ENCODE peak calls at places on chromosomes 11 and 22, in nine cellular contexts. One of them, this sample, is unnamed.
A peak's percentile ranks its signal among the peaks of the same experiment; 100 is the strongest.

GRCh38 chr22:37391702-37392101 is 35.6 kb downstream of the ELFN2 start:
- DNase-seq in iPS DF 6.9: no peak
- DNase-seq in cerebellum: no peak
- DNase-seq in activated CD4-positive, alpha-beta T cell treated with anti-CD3 and anti-CD28 coated beads, Interleukin-2, amount 10 ng/mL, durations not matched to agents 7 days and 5 days: no peak
- DNase-seq in neural progenitor cell: no peak
- DNase-seq in DMS153: no peak
- DNase-seq in neural crest cell: no peak
- DNase-seq in upper lobe of right lung: no peak
- DNase-seq in HEK293T: no peak
- DNase-seq in this sample: no peak

GRCh38 chr22:50171319-50171964 is 911 bp downstream of the PANX2 start:
- DNase-seq in DMS153: no peak
- DNase-seq in neural progenitor cell: no peak
- DNase-seq in HEK293T: no peak
- DNase-seq in upper lobe of right lung: no peak
- DNase-seq in activated CD4-positive, alpha-beta T cell treated with anti-CD3 and anti-CD28 coated beads, Interleukin-2, amount 10 ng/mL, durations not matched to agents 7 days and 5 days: no peak
- DNase-seq in neural crest cell: no peak
- DNase-seq in cerebellum: no peak
- DNase-seq in iPS DF 6.9: no peak
- DNase-seq in this sample: no peak

GRCh38 chr11:12628322-12628721 is 45.9 kb upstream of the TEAD1 start:
- DNase-seq in neural crest cell: no peak
- DNase-seq in neural progenitor cell: no peak
- DNase-seq in HEK293T: no peak
- DNase-seq in upper lobe of right lung: no peak
- DNase-seq in activated CD4-positive, alpha-beta T cell treated with anti-CD3 and anti-CD28 coated beads, Interleukin-2, amount 10 ng/mL, durations not matched to agents 7 days and 5 days: no peak
- DNase-seq in iPS DF 6.9: no peak
- DNase-seq in DMS153: no peak
- DNase-seq in cerebellum: no peak
- DNase-seq in this sample: no peak

GRCh38 chr22:29032584-29032983 is 29.0 kb downstream of the C22orf31 start:
- DNase-seq in activated CD4-positive, alpha-beta T cell treated with anti-CD3 and anti-CD28 coated beads, Interleukin-2, amount 10 ng/mL, durations not matched to agents 7 days and 5 days: no peak
- DNase-seq in neural progenitor cell: no peak
- DNase-seq in neural crest cell: no peak
- DNase-seq in upper lobe of right lung: no peak
- DNase-seq in DMS153: peak; percentile 48
- DNase-seq in iPS DF 6.9: no peak
- DNase-seq in cerebellum: no peak
- DNase-seq in HEK293T: no peak
- DNase-seq in this sample: no peak

GRCh38 chr11:46346886-46347636 is at the start of gene DGKZ:
- DNase-seq in iPS DF 6.9: no peak
- DNase-seq in HEK293T: peak; percentile 98
- DNase-seq in DMS153: peak; percentile 58
- DNase-seq in cerebellum: peak; percentile 97
- DNase-seq in neural progenitor cell: peak; percentile 95
- DNase-seq in neural crest cell: peak; percentile 86
- DNase-seq in activated CD4-positive, alpha-beta T cell treated with anti-CD3 and anti-CD28 coated beads, Interleukin-2, amount 10 ng/mL, durations not matched to agents 7 days and 5 days: peak; percentile 84
- DNase-seq in upper lobe of right lung: peak; percentile 95
- DNase-seq in this sample: peak; percentile 76

GRCh38 chr22:20390394-20390907 is 3.5 kb upstream of the ZNF74 start:
- DNase-seq in cerebellum: no peak
- DNase-seq in activated CD4-positive, alpha-beta T cell treated with anti-CD3 and anti-CD28 coated beads, Interleukin-2, amount 10 ng/mL, durations not matched to agents 7 days and 5 days: no peak
- DNase-seq in upper lobe of right lung: no peak
- DNase-seq in iPS DF 6.9: no peak
- DNase-seq in DMS153: no peak
- DNase-seq in neural progenitor cell: no peak
- DNase-seq in HEK293T: no peak
- DNase-seq in neural crest cell: no peak
- DNase-seq in this sample: no peak

GRCh38 chr11:1281974-1282365 is 27.5 kb downstream of the TOLLIP start:
- DNase-seq in HEK293T: no peak
- DNase-seq in neural progenitor cell: no peak
- DNase-seq in activated CD4-positive, alpha-beta T cell treated with anti-CD3 and anti-CD28 coated beads, Interleukin-2, amount 10 ng/mL, durations not matched to agents 7 days and 5 days: no peak
- DNase-seq in DMS153: no peak
- DNase-seq in cerebellum: no peak
- DNase-seq in iPS DF 6.9: no peak
- DNase-seq in neural crest cell: no peak
- DNase-seq in upper lobe of right lung: no peak
- DNase-seq in this sample: no peak

GRCh38 chr11:36427876-36428275 is 82.2 kb downstream of the TRAF6 start:
- DNase-seq in neural crest cell: no peak
- DNase-seq in HEK293T: no peak
- DNase-seq in neural progenitor cell: no peak
- DNase-seq in iPS DF 6.9: no peak
- DNase-seq in cerebellum: no peak
- DNase-seq in upper lobe of right lung: no peak
- DNase-seq in activated CD4-positive, alpha-beta T cell treated with anti-CD3 and anti-CD28 coated beads, Interleukin-2, amount 10 ng/mL, durations not matched to agents 7 days and 5 days: no peak
- DNase-seq in DMS153: no peak
- DNase-seq in this sample: no peak

GRCh38 chr11:95659088-95659487 is 130.5 kb downstream of the FAM76B start:
- DNase-seq in cerebellum: no peak
- DNase-seq in upper lobe of right lung: no peak
- DNase-seq in DMS153: no peak
- DNase-seq in HEK293T: no peak
- DNase-seq in neural progenitor cell: no peak
- DNase-seq in neural crest cell: no peak
- DNase-seq in activated CD4-positive, alpha-beta T cell treated with anti-CD3 and anti-CD28 coated beads, Interleukin-2, amount 10 ng/mL, durations not matched to agents 7 days and 5 days: no peak
- DNase-seq in iPS DF 6.9: no peak
- DNase-seq in this sample: no peak

GRCh38 chr11:2825261-2825885 is 60.2 kb downstream of the CDKN1C start:
- DNase-seq in cerebellum: no peak
- DNase-seq in neural progenitor cell: no peak
- DNase-seq in iPS DF 6.9: no peak
- DNase-seq in activated CD4-positive, alpha-beta T cell treated with anti-CD3 and anti-CD28 coated beads, Interleukin-2, amount 10 ng/mL, durations not matched to agents 7 days and 5 days: no peak
- DNase-seq in HEK293T: no peak
- DNase-seq in DMS153: no peak
- DNase-seq in neural crest cell: no peak
- DNase-seq in upper lobe of right lung: peak; percentile 87
- DNase-seq in this sample: no peak

GRCh38 chr22:31296258-31296657 is 4.0 kb upstream of the PIK3IP1 start:
- DNase-seq in cerebellum: no peak
- DNase-seq in activated CD4-positive, alpha-beta T cell treated with anti-CD3 and anti-CD28 coated beads, Interleukin-2, amount 10 ng/mL, durations not matched to agents 7 days and 5 days: no peak
- DNase-seq in neural progenitor cell: no peak
- DNase-seq in iPS DF 6.9: no peak
- DNase-seq in HEK293T: no peak
- DNase-seq in upper lobe of right lung: no peak
- DNase-seq in DMS153: no peak
- DNase-seq in neural crest cell: no peak
- DNase-seq in this sample: no peak

GRCh38 chr11:42462558-42463310 is 849.1 kb upstream of the API5 start:
- DNase-seq in cerebellum: no peak
- DNase-seq in HEK293T: no peak
- DNase-seq in upper lobe of right lung: no peak
- DNase-seq in neural progenitor cell: no peak
- DNase-seq in iPS DF 6.9: no peak
- DNase-seq in neural crest cell: no peak
- DNase-seq in DMS153: no peak
- DNase-seq in activated CD4-positive, alpha-beta T cell treated with anti-CD3 and anti-CD28 coated beads, Interleukin-2, amount 10 ng/mL, durations not matched to agents 7 days and 5 days: no peak
- DNase-seq in this sample: no peak

GRCh38 chr22:29205260-29205597 is 467 bp upstream of the EMID1 start:
- DNase-seq in cerebellum: no peak
- DNase-seq in neural progenitor cell: no peak
- DNase-seq in iPS DF 6.9: no peak
- DNase-seq in DMS153: no peak
- DNase-seq in upper lobe of right lung: no peak
- DNase-seq in HEK293T: no peak
- DNase-seq in neural crest cell: no peak
- DNase-seq in activated CD4-positive, alpha-beta T cell treated with anti-CD3 and anti-CD28 coated beads, Interleukin-2, amount 10 ng/mL, durations not matched to agents 7 days and 5 days: no peak
- DNase-seq in this sample: no peak

GRCh38 chr11:18987454-18988231 is 48.4 kb upstream of the MRGPRX1 start:
- DNase-seq in neural crest cell: no peak
- DNase-seq in iPS DF 6.9: no peak
- DNase-seq in DMS153: no peak
- DNase-seq in cerebellum: no peak
- DNase-seq in upper lobe of right lung: no peak
- DNase-seq in activated CD4-positive, alpha-beta T cell treated with anti-CD3 and anti-CD28 coated beads, Interleukin-2, amount 10 ng/mL, durations not matched to agents 7 days and 5 days: no peak
- DNase-seq in neural progenitor cell: no peak
- DNase-seq in HEK293T: no peak
- DNase-seq in this sample: no peak

GRCh38 chr22:27798526-27799333 is 2.8 kb downstream of the MN1 start:
- DNase-seq in DMS153: no peak
- DNase-seq in cerebellum: no peak
- DNase-seq in activated CD4-positive, alpha-beta T cell treated with anti-CD3 and anti-CD28 coated beads, Interleukin-2, amount 10 ng/mL, durations not matched to agents 7 days and 5 days: no peak
- DNase-seq in iPS DF 6.9: no peak
- DNase-seq in upper lobe of right lung: no peak
- DNase-seq in neural crest cell: peak; percentile 31
- DNase-seq in neural progenitor cell: peak; percentile 67
- DNase-seq in HEK293T: no peak
- DNase-seq in this sample: no peak

GRCh38 chr11:62601114-62601363 is 626 bp downstream of the MTA2 start:
- DNase-seq in DMS153: no peak
- DNase-seq in neural crest cell: no peak
- DNase-seq in activated CD4-positive, alpha-beta T cell treated with anti-CD3 and anti-CD28 coated beads, Interleukin-2, amount 10 ng/mL, durations not matched to agents 7 days and 5 days: peak; percentile 52
- DNase-seq in HEK293T: no peak
- DNase-seq in cerebellum: no peak
- DNase-seq in iPS DF 6.9: no peak
- DNase-seq in upper lobe of right lung: no peak
- DNase-seq in neural progenitor cell: no peak
- DNase-seq in this sample: no peak

GRCh38 chr11:102177974-102178631 is 67.9 kb downstream of the YAP1 start:
- DNase-seq in activated CD4-positive, alpha-beta T cell treated with anti-CD3 and anti-CD28 coated beads, Interleukin-2, amount 10 ng/mL, durations not matched to agents 7 days and 5 days: no peak
- DNase-seq in neural progenitor cell: no peak
- DNase-seq in HEK293T: no peak
- DNase-seq in DMS153: no peak
- DNase-seq in neural crest cell: no peak
- DNase-seq in upper lobe of right lung: no peak
- DNase-seq in iPS DF 6.9: no peak
- DNase-seq in cerebellum: no peak
- DNase-seq in this sample: no peak

GRCh38 chr11:16843307-16843706 is 104.9 kb downstream of the C11orf58 start:
- DNase-seq in upper lobe of right lung: no peak
- DNase-seq in iPS DF 6.9: no peak
- DNase-seq in activated CD4-positive, alpha-beta T cell treated with anti-CD3 and anti-CD28 coated beads, Interleukin-2, amount 10 ng/mL, durations not matched to agents 7 days and 5 days: no peak
- DNase-seq in HEK293T: no peak
- DNase-seq in cerebellum: no peak
- DNase-seq in neural progenitor cell: no peak
- DNase-seq in neural crest cell: no peak
- DNase-seq in DMS153: peak; percentile 87
- DNase-seq in this sample: peak; percentile 91

GRCh38 chr22:28438183-28438778 is 241.4 kb downstream of the TTC28 start:
- DNase-seq in upper lobe of right lung: no peak
- DNase-seq in neural crest cell: no peak
- DNase-seq in HEK293T: no peak
- DNase-seq in DMS153: no peak
- DNase-seq in activated CD4-positive, alpha-beta T cell treated with anti-CD3 and anti-CD28 coated beads, Interleukin-2, amount 10 ng/mL, durations not matched to agents 7 days and 5 days: no peak
- DNase-seq in cerebellum: no peak
- DNase-seq in neural progenitor cell: no peak
- DNase-seq in iPS DF 6.9: no peak
- DNase-seq in this sample: peak; percentile 27

GRCh38 chr11:122101625-122102291 is 14.3 kb downstream of the BLID start:
- DNase-seq in iPS DF 6.9: no peak
- DNase-seq in upper lobe of right lung: no peak
- DNase-seq in activated CD4-positive, alpha-beta T cell treated with anti-CD3 and anti-CD28 coated beads, Interleukin-2, amount 10 ng/mL, durations not matched to agents 7 days and 5 days: no peak
- DNase-seq in neural crest cell: peak; percentile 57
- DNase-seq in cerebellum: peak; percentile 27
- DNase-seq in neural progenitor cell: peak; percentile 86
- DNase-seq in DMS153: no peak
- DNase-seq in HEK293T: peak; percentile 35
- DNase-seq in this sample: no peak

GRCh38 chr22:33397381-33397907 is 339.3 kb upstream of the SYN3 start:
- DNase-seq in activated CD4-positive, alpha-beta T cell treated with anti-CD3 and anti-CD28 coated beads, Interleukin-2, amount 10 ng/mL, durations not matched to agents 7 days and 5 days: no peak
- DNase-seq in cerebellum: no peak
- DNase-seq in upper lobe of right lung: no peak
- DNase-seq in neural crest cell: no peak
- DNase-seq in neural progenitor cell: no peak
- DNase-seq in DMS153: no peak
- DNase-seq in iPS DF 6.9: no peak
- DNase-seq in HEK293T: no peak
- DNase-seq in this sample: no peak

GRCh38 chr11:134686418-134686817 is 274.4 kb upstream of the B3GAT1 start:
- DNase-seq in DMS153: no peak
- DNase-seq in activated CD4-positive, alpha-beta T cell treated with anti-CD3 and anti-CD28 coated beads, Interleukin-2, amount 10 ng/mL, durations not matched to agents 7 days and 5 days: no peak
- DNase-seq in neural crest cell: no peak
- DNase-seq in upper lobe of right lung: no peak
- DNase-seq in iPS DF 6.9: no peak
- DNase-seq in HEK293T: no peak
- DNase-seq in neural progenitor cell: peak; percentile 63
- DNase-seq in cerebellum: no peak
- DNase-seq in this sample: no peak

GRCh38 chr11:131486937-131487336 is 116.5 kb downstream of the NTM start:
- DNase-seq in cerebellum: no peak
- DNase-seq in DMS153: no peak
- DNase-seq in activated CD4-positive, alpha-beta T cell treated with anti-CD3 and anti-CD28 coated beads, Interleukin-2, amount 10 ng/mL, durations not matched to agents 7 days and 5 days: no peak
- DNase-seq in upper lobe of right lung: no peak
- DNase-seq in neural progenitor cell: no peak
- DNase-seq in HEK293T: no peak
- DNase-seq in neural crest cell: no peak
- DNase-seq in iPS DF 6.9: no peak
- DNase-seq in this sample: no peak

This sample was measured in NCI-H146.